ENCODE peak calls at places on chromosomes 6 and 20, in six cellular contexts. S is endodermal cell, W is tibial nerve, E is stomach, V is heart right ventricle, X is spleen. Z is an unnamed sample.
A peak's percentile ranks its signal among the peaks of the same experiment; 100 is the strongest.

GRCh38 chr6:56692586-56693245 is 50.0 kb upstream of the DST start:
- DNase-seq in S (no peak), W (no peak), E (no peak), V (no peak), X (no peak), Z (no peak)

GRCh38 chr20:58710481-58711265 is 18.1 kb downstream of the NPEPL1 start:
- DNase-seq in S (peak; percentile 46), W (no peak), E (no peak), V (no peak), X (peak; percentile 54), Z (no peak)

GRCh38 chr6:43393597-43393996 is 24.1 kb upstream of the ZNF318 start:
- DNase-seq in S (no peak), W (no peak), E (no peak), V (no peak), X (no peak), Z (no peak)

GRCh38 chr20:45254867-45255266 is 503 bp upstream of the SLPI start:
- DNase-seq in S (no peak), W (no peak), E (no peak), V (no peak), X (no peak), Z (no peak)

GRCh38 chr6:110708295-110708965 is 106.8 kb downstream of the CDK19 start:
- DNase-seq in S (peak; percentile 53), W (no peak), E (no peak), V (no peak), X (no peak), Z (no peak)

GRCh38 chr20:1566701-1567100 is 9.2 kb upstream of the SIRPD start:
- DNase-seq in S (no peak), W (no peak), E (no peak), V (no peak), X (no peak), Z (no peak)

GRCh38 chr6:44142835-44143234 is 15.5 kb downstream of the TMEM63B start:
- DNase-seq in S (no peak), W (no peak), E (no peak), V (no peak), X (peak; percentile 4), Z (no peak)

GRCh38 chr6:4466769-4467480 is 309.3 kb upstream of the CDYL start:
- DNase-seq in S (no peak), W (no peak), E (no peak), V (no peak), X (no peak), Z (no peak)

GRCh38 chr20:9407805-9408421 is 106.5 kb upstream of the LAMP5 start:
- DNase-seq in S (peak; percentile 89), W (peak; percentile 60), E (peak; percentile 69), V (peak; percentile 62), X (no peak), Z (peak; percentile 54)

GRCh38 chr6:167683028-167683862 is 143.5 kb upstream of the AFDN start:
- DNase-seq in S (no peak), W (peak; percentile 49), E (peak; percentile 38), V (peak; percentile 81), X (no peak), Z (peak; percentile 80)

GRCh38 chr6:99348823-99349619 is 453 bp downstream of the FAXC start:
- DNase-seq in S (peak; percentile 86), W (no peak), E (no peak), V (no peak), X (no peak), Z (no peak)

GRCh38 chr6:118354641-118355040 is 193.5 kb upstream of the PLN start:
- DNase-seq in S (no peak), W (no peak), E (no peak), V (no peak), X (no peak), Z (no peak)

GRCh38 chr6:16244869-16245451 is 6.6 kb downstream of the GMPR start:
- DNase-seq in S (no peak), W (no peak), E (no peak), V (no peak), X (no peak), Z (no peak)

GRCh38 chr20:18571578-18571977 is 4.3 kb downstream of the SMIM26 start:
- DNase-seq in S (no peak), W (no peak), E (no peak), V (no peak), X (no peak), Z (no peak)

GRCh38 chr20:18571009-18571408 is 3.8 kb downstream of the SMIM26 start:
- DNase-seq in S (no peak), W (no peak), E (no peak), V (no peak), X (no peak), Z (no peak)

GRCh38 chr20:18567739-18568091 is 483 bp downstream of the SMIM26 start:
- DNase-seq in S (no peak), W (no peak), E (no peak), V (no peak), X (no peak), Z (no peak)

GRCh38 chr20:18566892-18567738 is at the start of gene SMIM26:
- DNase-seq in S (peak; percentile 96), W (peak; percentile 76), E (peak; percentile 94), V (peak; percentile 93), X (peak; percentile 99), Z (peak; percentile 95)
- H3K27ac ChIP-seq in S (no peak within 1 kb of the TSS), W (peak within 1 kb of the TSS; percentile 89), E (peak within 1 kb of the TSS; percentile 87), V (peak within 1 kb of the TSS; percentile 90), X (peak within 1 kb of the TSS; percentile 87), Z (peak within 1 kb of the TSS; percentile 92)

DNA sequence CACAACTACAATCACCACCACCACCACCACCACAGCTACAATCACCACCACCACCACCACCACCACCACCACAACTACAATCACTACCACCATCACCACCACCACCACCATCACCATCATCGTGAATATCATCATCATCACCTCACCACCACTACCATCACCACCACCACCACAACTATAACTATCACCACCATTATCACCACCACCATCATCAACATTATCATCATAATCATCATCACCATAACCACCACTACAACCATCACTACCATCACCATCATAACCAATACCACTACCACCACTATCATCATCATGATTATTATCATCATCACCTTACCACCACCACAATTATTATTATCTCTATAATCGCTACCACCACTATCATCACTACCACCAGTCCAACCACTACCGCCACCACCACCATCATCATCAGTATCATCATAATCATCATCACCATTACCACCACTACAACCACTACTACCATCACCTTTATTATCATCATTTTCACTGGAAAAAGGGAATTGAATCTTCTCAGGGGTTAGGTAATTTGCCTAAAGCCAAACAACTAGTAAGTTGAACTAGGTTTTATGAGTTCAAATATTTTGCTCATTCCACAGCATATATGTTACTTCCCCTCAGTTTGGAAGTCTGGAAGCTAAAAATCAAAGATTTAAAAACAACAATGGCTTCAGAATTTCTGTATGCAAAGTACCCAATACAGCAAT is 8.4 kb downstream of the RIPOR2 start:
- DNase-seq in S (no peak), W (no peak), E (no peak), V (no peak), X (no peak), Z (no peak)
- H3K4me1 ChIP-seq in S (peaks cover 21% of the 10 kb centered on the region), W (peaks cover 28% of the 10 kb centered on the region), E (peaks cover 30% of the 10 kb centered on the region), V (peaks cover 40% of the 10 kb centered on the region), X (peaks cover 72% of the 10 kb centered on the region), Z (no peaks in the 10 kb centered on the region)

GRCh38 chr20:41889125-41889870 is 271.1 kb upstream of the CHD6 start:
- DNase-seq in S (peak; percentile 64), W (no peak), E (no peak), V (no peak), X (no peak), Z (no peak)
- TF ChIP-seq CTCF in S (peak; percentile 63), W (no peak), E (no peak), V (peak; percentile 35), X (no peak), Z (peak; percentile 24)

GRCh38 chr20:25079171-25079570 is 2.8 kb downstream of the VSX1 start:
- DNase-seq in S (no peak), W (no peak), E (peak; percentile 3), V (no peak), X (no peak), Z (no peak)

GRCh38 chr20:25076731-25077609 is 5.0 kb downstream of the VSX1 start:
- DNase-seq in S (peak; percentile 69), W (no peak), E (peak; percentile 19), V (no peak), X (no peak), Z (no peak)

GRCh38 chr20:25076201-25076600 is 5.7 kb downstream of the VSX1 start:
- DNase-seq in S (no peak), W (no peak), E (no peak), V (no peak), X (no peak), Z (peak; percentile 50)

GRCh38 chr20:25077610-25078169 is 4.3 kb downstream of the VSX1 start:
- DNase-seq in S (peak; percentile 75), W (no peak), E (peak; percentile 49), V (no peak), X (peak; percentile 82), Z (peak; percentile 62)

DNA sequence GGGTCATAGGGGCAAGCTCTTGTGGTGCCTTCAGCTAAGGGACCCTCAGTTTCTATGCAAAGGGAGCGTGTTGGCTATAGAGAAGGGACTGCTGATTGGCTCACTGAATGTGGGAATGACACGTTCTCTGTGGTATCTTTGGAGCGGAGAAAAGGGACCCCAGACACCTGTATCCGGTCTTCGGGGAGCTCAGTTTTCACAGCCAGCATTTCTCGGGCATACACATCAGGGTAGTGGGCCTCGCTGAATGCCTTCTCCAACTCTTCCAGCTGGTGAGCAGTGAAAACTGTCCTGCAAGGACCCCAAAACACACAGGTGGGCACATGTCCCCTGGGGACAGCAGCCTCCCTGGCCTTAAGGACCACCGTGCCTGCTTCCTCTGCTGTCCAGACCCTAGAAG is 3.3 kb downstream of the VSX1 start:
- DNase-seq in S (no peak), W (no peak), E (peak; percentile 4), V (no peak), X (no peak), Z (no peak)
- H3K27ac ChIP-seq in S (no peak overlapping the region), W (no peak overlapping the region), E (no peak overlapping the region), V (no peak overlapping the region), X (no peak overlapping the region), Z (no peak overlapping the region)

DNA sequence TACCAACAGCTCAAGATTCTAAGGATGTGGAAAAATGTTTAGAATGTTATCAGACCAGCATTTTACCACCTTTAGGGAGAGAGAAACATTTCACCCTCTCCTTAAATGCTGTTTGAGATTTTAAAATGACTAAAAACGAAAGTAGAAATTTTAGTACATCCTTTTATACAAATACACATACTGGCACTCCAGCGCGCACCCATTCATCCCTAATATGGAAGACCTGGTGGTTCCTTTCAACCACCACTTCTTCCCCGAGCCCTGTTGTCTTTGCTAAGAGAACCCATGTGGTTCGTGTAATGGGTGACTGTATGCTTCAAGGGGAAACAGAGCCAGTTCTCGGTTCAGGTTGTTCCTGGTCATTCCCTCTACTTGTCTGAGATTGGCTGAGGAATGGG is 21.3 kb downstream of the SPATA2 start:
- DNase-seq in S (no peak), W (no peak), E (no peak), V (no peak), X (no peak), Z (no peak)
- H3K4me1 ChIP-seq in S (peaks cover 23% of the 10 kb centered on the region), W (peaks cover 48% of the 10 kb centered on the region), E (peaks cover 22% of the 10 kb centered on the region), V (peaks cover 41% of the 10 kb centered on the region), X (peaks cover 41% of the 10 kb centered on the region), Z (no peaks in the 10 kb centered on the region)

DNA sequence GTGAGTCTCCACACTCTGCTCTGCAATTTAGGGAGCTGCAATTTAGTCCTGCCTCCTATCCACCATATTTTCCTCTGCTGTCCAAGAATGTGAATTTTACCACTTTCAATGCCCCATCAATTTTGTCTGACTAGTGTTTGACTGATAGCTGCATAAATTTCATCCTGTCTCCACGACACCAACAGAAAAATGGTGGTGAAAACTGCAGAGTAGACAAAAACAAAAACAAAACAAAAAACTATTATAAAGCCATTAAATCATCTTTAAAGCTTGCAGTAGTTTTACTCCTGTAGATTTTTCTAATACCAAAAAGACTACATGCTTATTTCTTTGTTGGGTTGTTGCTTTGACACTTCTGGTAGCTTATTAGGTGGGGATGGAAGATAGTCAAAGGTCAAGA is 322.0 kb downstream of the PAX1 start:
- DNase-seq in S (no peak), W (no peak), E (no peak), V (no peak), X (no peak), Z (no peak)
- TF ChIP-seq CTCF in S (no peak), W (no peak), E (no peak), V (no peak), X (no peak), Z (no peak)

Z was measured in adrenal gland.